ENCODE peak calls at places on chromosomes 7 and 10, in seven cellular contexts. One of them, this sample, is unnamed.

GRCh38 chr10:89465196-89465595 is 50.8 kb downstream of the IFIT5 start:
- DNase-seq in neuronal stem cell: no peak
- DNase-seq in activated CD8-positive, alpha-beta memory T cell treated with anti-CD3 and anti-CD28 coated beads for 24 hours: no peak
- DNase-seq in activated T-helper 1 cell treated with anti-CD3 and anti-CD28 coated beads, Interleukin-12 subunit alpha, Interleukin-12 subunit beta, Interleukin-2, Interleukin-4 antibody, amounts not matched to agents 30 ng/mL and 10 ng/mL and 1 ng/mL, durations not matched to agents 14 hours and 24 hours and 36 hours: no peak
- DNase-seq in stimulated activated CD4-positive, alpha-beta T cell treated with anti-CD3 and anti-CD28 coated beads, Interleukin-15, amount 100 ng/mL, for 1 hour: no peak
- DNase-seq in NCI-H1105: no peak
- DNase-seq in GM12891: no peak
- DNase-seq in this sample: no peak

GRCh38 chr10:71725998-71726672 is 6.6 kb upstream of the C10orf105 start:
- DNase-seq in activated CD8-positive, alpha-beta memory T cell treated with anti-CD3 and anti-CD28 coated beads for 24 hours: peak
- DNase-seq in NCI-H1105: no peak
- DNase-seq in stimulated activated CD4-positive, alpha-beta T cell treated with anti-CD3 and anti-CD28 coated beads, Interleukin-15, amount 100 ng/mL, for 1 hour: peak
- DNase-seq in neuronal stem cell: peak
- DNase-seq in GM12891: no peak
- DNase-seq in activated T-helper 1 cell treated with anti-CD3 and anti-CD28 coated beads, Interleukin-12 subunit alpha, Interleukin-12 subunit beta, Interleukin-2, Interleukin-4 antibody, amounts not matched to agents 30 ng/mL and 10 ng/mL and 1 ng/mL, durations not matched to agents 14 hours and 24 hours and 36 hours: peak
- DNase-seq in this sample: no peak

GRCh38 chr7:31056775-31057346 is 4.8 kb downstream of the ADCYAP1R1 start:
- DNase-seq in activated CD8-positive, alpha-beta memory T cell treated with anti-CD3 and anti-CD28 coated beads for 24 hours: no peak
- DNase-seq in stimulated activated CD4-positive, alpha-beta T cell treated with anti-CD3 and anti-CD28 coated beads, Interleukin-15, amount 100 ng/mL, for 1 hour: no peak
- DNase-seq in activated T-helper 1 cell treated with anti-CD3 and anti-CD28 coated beads, Interleukin-12 subunit alpha, Interleukin-12 subunit beta, Interleukin-2, Interleukin-4 antibody, amounts not matched to agents 30 ng/mL and 10 ng/mL and 1 ng/mL, durations not matched to agents 14 hours and 24 hours and 36 hours: no peak
- DNase-seq in GM12891: no peak
- DNase-seq in neuronal stem cell: no peak
- DNase-seq in NCI-H1105: no peak
- DNase-seq in this sample: no peak

GRCh38 chr7:68619476-68619875 is 978.8 kb upstream of the AUTS2 start:
- DNase-seq in activated CD8-positive, alpha-beta memory T cell treated with anti-CD3 and anti-CD28 coated beads for 24 hours: no peak
- DNase-seq in activated T-helper 1 cell treated with anti-CD3 and anti-CD28 coated beads, Interleukin-12 subunit alpha, Interleukin-12 subunit beta, Interleukin-2, Interleukin-4 antibody, amounts not matched to agents 30 ng/mL and 10 ng/mL and 1 ng/mL, durations not matched to agents 14 hours and 24 hours and 36 hours: no peak
- DNase-seq in NCI-H1105: no peak
- DNase-seq in stimulated activated CD4-positive, alpha-beta T cell treated with anti-CD3 and anti-CD28 coated beads, Interleukin-15, amount 100 ng/mL, for 1 hour: no peak
- DNase-seq in GM12891: no peak
- DNase-seq in neuronal stem cell: no peak
- DNase-seq in this sample: no peak

GRCh38 chr7:38535013-38535412 is 96.2 kb downstream of the AMPH start:
- DNase-seq in neuronal stem cell: no peak
- DNase-seq in stimulated activated CD4-positive, alpha-beta T cell treated with anti-CD3 and anti-CD28 coated beads, Interleukin-15, amount 100 ng/mL, for 1 hour: no peak
- DNase-seq in activated CD8-positive, alpha-beta memory T cell treated with anti-CD3 and anti-CD28 coated beads for 24 hours: no peak
- DNase-seq in NCI-H1105: no peak
- DNase-seq in GM12891: no peak
- DNase-seq in activated T-helper 1 cell treated with anti-CD3 and anti-CD28 coated beads, Interleukin-12 subunit alpha, Interleukin-12 subunit beta, Interleukin-2, Interleukin-4 antibody, amounts not matched to agents 30 ng/mL and 10 ng/mL and 1 ng/mL, durations not matched to agents 14 hours and 24 hours and 36 hours: no peak
- DNase-seq in this sample: no peak

GRCh38 chr7:29977926-29978652 is 11.5 kb downstream of the SCRN1 start:
- DNase-seq in activated CD8-positive, alpha-beta memory T cell treated with anti-CD3 and anti-CD28 coated beads for 24 hours: no peak
- DNase-seq in GM12891: no peak
- DNase-seq in activated T-helper 1 cell treated with anti-CD3 and anti-CD28 coated beads, Interleukin-12 subunit alpha, Interleukin-12 subunit beta, Interleukin-2, Interleukin-4 antibody, amounts not matched to agents 30 ng/mL and 10 ng/mL and 1 ng/mL, durations not matched to agents 14 hours and 24 hours and 36 hours: no peak
- DNase-seq in stimulated activated CD4-positive, alpha-beta T cell treated with anti-CD3 and anti-CD28 coated beads, Interleukin-15, amount 100 ng/mL, for 1 hour: no peak
- DNase-seq in neuronal stem cell: peak
- DNase-seq in NCI-H1105: no peak
- DNase-seq in this sample: no peak

GRCh38 chr10:137031-137430 is 1.8 kb downstream of the ZMYND11 start:
- DNase-seq in neuronal stem cell: no peak
- DNase-seq in stimulated activated CD4-positive, alpha-beta T cell treated with anti-CD3 and anti-CD28 coated beads, Interleukin-15, amount 100 ng/mL, for 1 hour: no peak
- DNase-seq in activated CD8-positive, alpha-beta memory T cell treated with anti-CD3 and anti-CD28 coated beads for 24 hours: peak
- DNase-seq in NCI-H1105: no peak
- DNase-seq in GM12891: peak
- DNase-seq in activated T-helper 1 cell treated with anti-CD3 and anti-CD28 coated beads, Interleukin-12 subunit alpha, Interleukin-12 subunit beta, Interleukin-2, Interleukin-4 antibody, amounts not matched to agents 30 ng/mL and 10 ng/mL and 1 ng/mL, durations not matched to agents 14 hours and 24 hours and 36 hours: peak
- DNase-seq in this sample: peak

GRCh38 chr7:21828846-21829245 is 116.9 kb downstream of the CDCA7L start:
- DNase-seq in GM12891: no peak
- DNase-seq in activated CD8-positive, alpha-beta memory T cell treated with anti-CD3 and anti-CD28 coated beads for 24 hours: no peak
- DNase-seq in NCI-H1105: no peak
- DNase-seq in neuronal stem cell: peak
- DNase-seq in stimulated activated CD4-positive, alpha-beta T cell treated with anti-CD3 and anti-CD28 coated beads, Interleukin-15, amount 100 ng/mL, for 1 hour: no peak
- DNase-seq in activated T-helper 1 cell treated with anti-CD3 and anti-CD28 coated beads, Interleukin-12 subunit alpha, Interleukin-12 subunit beta, Interleukin-2, Interleukin-4 antibody, amounts not matched to agents 30 ng/mL and 10 ng/mL and 1 ng/mL, durations not matched to agents 14 hours and 24 hours and 36 hours: no peak
- DNase-seq in this sample: no peak

GRCh38 chr7:81361769-81362168 is 408.1 kb downstream of the HGF start:
- DNase-seq in NCI-H1105: no peak
- DNase-seq in activated T-helper 1 cell treated with anti-CD3 and anti-CD28 coated beads, Interleukin-12 subunit alpha, Interleukin-12 subunit beta, Interleukin-2, Interleukin-4 antibody, amounts not matched to agents 30 ng/mL and 10 ng/mL and 1 ng/mL, durations not matched to agents 14 hours and 24 hours and 36 hours: no peak
- DNase-seq in GM12891: no peak
- DNase-seq in stimulated activated CD4-positive, alpha-beta T cell treated with anti-CD3 and anti-CD28 coated beads, Interleukin-15, amount 100 ng/mL, for 1 hour: no peak
- DNase-seq in activated CD8-positive, alpha-beta memory T cell treated with anti-CD3 and anti-CD28 coated beads for 24 hours: no peak
- DNase-seq in neuronal stem cell: no peak
- DNase-seq in this sample: no peak

GRCh38 chr10:72223743-72224101 is 7.6 kb upstream of the ASCC1 start:
- DNase-seq in activated CD8-positive, alpha-beta memory T cell treated with anti-CD3 and anti-CD28 coated beads for 24 hours: no peak
- DNase-seq in stimulated activated CD4-positive, alpha-beta T cell treated with anti-CD3 and anti-CD28 coated beads, Interleukin-15, amount 100 ng/mL, for 1 hour: no peak
- DNase-seq in GM12891: no peak
- DNase-seq in NCI-H1105: no peak
- DNase-seq in activated T-helper 1 cell treated with anti-CD3 and anti-CD28 coated beads, Interleukin-12 subunit alpha, Interleukin-12 subunit beta, Interleukin-2, Interleukin-4 antibody, amounts not matched to agents 30 ng/mL and 10 ng/mL and 1 ng/mL, durations not matched to agents 14 hours and 24 hours and 36 hours: no peak
- DNase-seq in neuronal stem cell: no peak
- DNase-seq in this sample: no peak

GRCh38 chr7:13835442-13835841 is 154.0 kb downstream of the ETV1 start:
- DNase-seq in NCI-H1105: no peak
- DNase-seq in activated CD8-positive, alpha-beta memory T cell treated with anti-CD3 and anti-CD28 coated beads for 24 hours: no peak
- DNase-seq in GM12891: no peak
- DNase-seq in activated T-helper 1 cell treated with anti-CD3 and anti-CD28 coated beads, Interleukin-12 subunit alpha, Interleukin-12 subunit beta, Interleukin-2, Interleukin-4 antibody, amounts not matched to agents 30 ng/mL and 10 ng/mL and 1 ng/mL, durations not matched to agents 14 hours and 24 hours and 36 hours: no peak
- DNase-seq in stimulated activated CD4-positive, alpha-beta T cell treated with anti-CD3 and anti-CD28 coated beads, Interleukin-15, amount 100 ng/mL, for 1 hour: no peak
- DNase-seq in neuronal stem cell: peak
- DNase-seq in this sample: no peak

GRCh38 chr10:5400843-5401242 is 3.8 kb downstream of the TUBAL3 start:
- DNase-seq in activated T-helper 1 cell treated with anti-CD3 and anti-CD28 coated beads, Interleukin-12 subunit alpha, Interleukin-12 subunit beta, Interleukin-2, Interleukin-4 antibody, amounts not matched to agents 30 ng/mL and 10 ng/mL and 1 ng/mL, durations not matched to agents 14 hours and 24 hours and 36 hours: no peak
- DNase-seq in neuronal stem cell: no peak
- DNase-seq in activated CD8-positive, alpha-beta memory T cell treated with anti-CD3 and anti-CD28 coated beads for 24 hours: no peak
- DNase-seq in stimulated activated CD4-positive, alpha-beta T cell treated with anti-CD3 and anti-CD28 coated beads, Interleukin-15, amount 100 ng/mL, for 1 hour: no peak
- DNase-seq in GM12891: no peak
- DNase-seq in NCI-H1105: no peak
- DNase-seq in this sample: no peak

This sample was measured in memory B cell.